ENCODE peak calls at places on chromosome X, in nine cellular contexts. B, L, C, T, K, J, M, V and R are unnamed samples.

GRCh38 chrX:129318375-129318774 is 204.9 kb downstream of the SMARCA1 start:
- DNase-seq in K (no peak), T (peak; percentile 5), C (no peak), V (no peak), B (no peak), J (no peak), L (no peak), M (no peak), R (no peak)

GRCh38 chrX:77900688-77901087 is 1.4 kb downstream of the COX7B start:
- DNase-seq in K (no peak), J (no peak), B (no peak), T (no peak), M (no peak), C (no peak), L (no peak), V (no peak), R (no peak)

GRCh38 chrX:17682259-17682658 is 55.0 kb upstream of the SCML1 start:
- DNase-seq in J (no peak), K (no peak), M (no peak), V (no peak), T (no peak), L (no peak), B (no peak), C (no peak), R (no peak)

GRCh38 chrX:31847773-31848172 is 775.9 kb upstream of the FTHL17 start:
- DNase-seq in C (no peak), M (no peak), V (no peak), J (no peak), K (no peak), L (no peak), T (no peak), B (no peak), R (no peak)

GRCh38 chrX:78105944-78106650 is 2.0 kb downstream of the PGK1 start:
- DNase-seq in K (no peak), T (no peak), L (no peak), M (no peak), V (peak; percentile 15), C (no peak), J (no peak), B (no peak), R (no peak)

GRCh38 chrX:87005183-87005582 is 512.4 kb upstream of the KLHL4 start:
- DNase-seq in V (no peak), B (no peak), K (no peak), C (no peak), L (no peak), J (no peak), M (no peak), T (no peak), R (no peak)

GRCh38 chrX:85309717-85310116 is 65.9 kb downstream of the ZNF711 start:
- DNase-seq in J (no peak), M (peak; percentile 26), T (peak; percentile 6), C (no peak), V (no peak), B (no peak), L (no peak), K (no peak), R (no peak)

GRCh38 chrX:27626066-27626465 is 35.9 kb downstream of the DCAF8L2 start:
- DNase-seq in K (no peak), J (no peak), C (no peak), M (no peak), B (no peak), V (no peak), L (no peak), T (no peak), R (no peak)

GRCh38 chrX:53125506-53125905 is 31.6 kb downstream of the KANTR start:
- DNase-seq in K (no peak), T (no peak), J (no peak), V (no peak), B (no peak), C (no peak), M (no peak), L (no peak), R (no peak)

DNA sequence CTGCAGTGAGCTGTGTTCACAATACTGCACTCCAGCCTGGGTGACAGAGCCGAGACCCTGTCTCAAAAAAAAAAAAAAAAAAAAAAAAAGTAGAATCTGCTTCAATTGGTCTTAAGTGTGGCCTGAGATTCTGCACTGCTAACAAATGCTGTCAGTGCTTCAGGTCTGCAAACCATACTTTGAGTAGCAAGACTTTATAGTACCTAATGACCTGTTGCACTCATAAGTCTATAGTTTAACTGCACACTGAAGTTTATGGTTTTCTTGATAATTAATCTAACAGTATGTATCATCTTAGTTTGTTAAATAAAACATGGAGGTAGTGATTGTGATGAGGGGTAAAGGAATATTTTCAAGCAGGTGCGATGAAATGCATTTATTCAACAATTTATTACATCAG is 135.6 kb downstream of the STAG2 start:
- DNase-seq in V (no peak), T (no peak), J (no peak), C (no peak), K (no peak), M (no peak), L (no peak), B (no peak), R (no peak)
- H3K27me3 ChIP-seq in V (no peaks in the 10 kb centered on the region), T (no peaks in the 10 kb centered on the region), J (no peaks in the 10 kb centered on the region), C (no peaks in the 10 kb centered on the region), K (no peaks in the 10 kb centered on the region), M (no peaks in the 10 kb centered on the region), L (no peaks in the 10 kb centered on the region), B (no peaks in the 10 kb centered on the region), R (no peaks in the 10 kb centered on the region)

GRCh38 chrX:16606142-16606720 is 43.7 kb upstream of the S100G start:
- DNase-seq in T (no peak), K (no peak), L (no peak), B (no peak), M (no peak), J (no peak), V (no peak), C (no peak), R (no peak)

GRCh38 chrX:16603822-16604221 is 46.1 kb upstream of the S100G start:
- DNase-seq in V (no peak), B (no peak), C (no peak), K (no peak), J (no peak), T (no peak), M (no peak), L (no peak), R (no peak)

GRCh38 chrX:16604300-16604699 is 45.7 kb upstream of the S100G start:
- DNase-seq in B (no peak), T (no peak), J (no peak), K (no peak), L (no peak), V (no peak), M (no peak), C (no peak), R (no peak)

DNA sequence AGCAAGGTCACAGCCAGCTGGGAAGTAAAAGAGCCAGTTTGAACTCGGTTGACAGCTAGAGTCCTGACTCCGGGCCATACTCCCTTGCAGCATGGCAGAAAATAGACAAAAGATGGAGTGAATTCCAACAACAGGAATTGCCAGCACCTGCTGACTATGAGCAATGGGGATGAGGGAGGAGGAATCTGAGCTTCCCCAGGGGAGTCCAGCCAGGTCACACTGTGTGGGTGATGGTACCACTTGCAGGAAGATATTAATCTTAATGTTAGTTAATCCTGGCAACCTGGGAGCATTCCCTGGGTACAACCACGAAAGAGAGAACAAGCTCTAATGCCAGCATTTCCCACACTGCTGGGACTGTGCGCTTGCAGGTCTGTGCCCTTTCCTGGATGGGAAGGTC is 48.1 kb upstream of the S100G start:
- DNase-seq in V (no peak), M (no peak), J (no peak), T (no peak), K (no peak), C (no peak), B (no peak), L (no peak), R (no peak)
- H3K27me3 ChIP-seq in V (no peaks in the 10 kb centered on the region), M (no peaks in the 10 kb centered on the region), J (no peaks in the 10 kb centered on the region), T (no peaks in the 10 kb centered on the region), K (no peaks in the 10 kb centered on the region), C (no peaks in the 10 kb centered on the region), B (no peaks in the 10 kb centered on the region), L (no peaks in the 10 kb centered on the region), R (no peaks in the 10 kb centered on the region)

GRCh38 chrX:74451450-74452198 is 30.3 kb downstream of the SLC16A2 start:
- DNase-seq in M (no peak), J (no peak), L (no peak), V (no peak), K (no peak), T (no peak), B (no peak), C (no peak), R (no peak)

GRCh38 chrX:74450803-74451449 is 29.6 kb downstream of the SLC16A2 start:
- DNase-seq in T (no peak), M (no peak), J (no peak), L (no peak), B (no peak), K (peak; percentile 53), C (no peak), V (no peak), R (no peak)

GRCh38 chrX:74449322-74449936 is 28.1 kb downstream of the SLC16A2 start:
- DNase-seq in B (peak; percentile 4), K (peak; percentile 44), L (no peak), C (no peak), V (peak; percentile 10), M (no peak), T (no peak), J (peak; percentile 4), R (peak; percentile 38)

GRCh38 chrX:74448669-74449068 is 27.4 kb downstream of the SLC16A2 start:
- DNase-seq in B (no peak), K (no peak), M (no peak), L (no peak), J (no peak), T (no peak), V (no peak), C (no peak), R (no peak)

DNA sequence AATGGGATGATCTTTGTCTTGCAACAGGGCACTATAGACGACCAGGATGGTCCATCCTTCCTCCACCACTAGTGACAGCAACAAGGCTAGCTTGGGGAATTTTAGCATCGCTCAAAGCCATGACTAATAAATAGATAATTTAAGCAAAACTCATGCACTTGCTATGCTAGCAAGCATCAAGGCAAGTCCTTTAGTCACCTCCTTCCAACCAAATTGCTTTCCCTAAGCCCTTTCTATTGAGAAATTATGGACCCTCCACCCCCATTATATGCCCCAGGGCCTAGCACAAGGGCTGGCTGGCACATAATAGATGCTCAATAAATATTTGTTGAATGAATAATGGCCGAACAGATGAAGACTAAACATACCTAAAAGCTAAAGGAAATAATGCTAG is 28.6 kb downstream of the SLC16A2 start:
- DNase-seq in V (no peak), B (no peak), M (no peak), C (no peak), J (no peak), L (no peak), T (no peak), K (peak; percentile 48), R (no peak)
- H3K27me3 ChIP-seq in V (no peaks in the 10 kb centered on the region), B (no peaks in the 10 kb centered on the region), M (no peaks in the 10 kb centered on the region), C (no peaks in the 10 kb centered on the region), J (no peaks in the 10 kb centered on the region), L (no peaks in the 10 kb centered on the region), T (no peaks in the 10 kb centered on the region), K (no peaks in the 10 kb centered on the region), R (no peaks in the 10 kb centered on the region)

DNA sequence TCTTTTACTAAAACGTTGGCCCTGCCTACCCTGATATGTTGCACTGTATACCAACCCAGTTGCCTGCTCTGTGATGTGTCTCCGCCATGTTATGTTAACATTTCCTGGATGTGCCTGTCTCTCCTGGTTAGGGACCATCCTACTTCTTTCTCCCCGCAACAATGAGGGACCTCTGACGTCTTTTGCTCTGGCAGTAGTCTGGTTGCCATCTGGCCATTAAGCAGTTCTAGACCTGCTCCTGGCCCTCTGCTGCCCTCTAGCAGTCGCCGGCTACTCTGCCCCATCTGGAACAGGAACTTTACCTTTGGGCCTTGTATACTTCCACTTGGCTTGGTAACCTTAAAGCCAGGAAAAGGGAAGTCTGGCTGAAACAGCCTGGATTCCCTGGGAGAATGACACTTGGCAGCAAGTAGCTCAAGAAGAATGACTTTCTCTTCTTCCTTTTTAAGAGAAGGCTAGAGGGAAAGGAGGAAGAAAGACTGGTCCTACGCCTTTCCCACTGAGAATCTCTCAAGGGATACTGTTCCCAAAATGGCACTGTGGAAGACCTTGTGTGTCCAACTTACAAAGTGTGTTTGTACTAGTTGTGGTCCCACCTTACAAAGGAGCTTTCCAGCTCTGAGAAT is 63.5 kb downstream of the GPC3 start:
- DNase-seq in B (peak; percentile 6), M (peak; percentile 81), K (peak; percentile 9), T (peak; percentile 50), L (peak; percentile 33), C (no peak), J (peak; percentile 5), V (no peak), R (peak; percentile 72)
- H3K27me3 ChIP-seq in B (no peaks in the 10 kb centered on the region), M (no peaks in the 10 kb centered on the region), K (no peaks in the 10 kb centered on the region), T (no peaks in the 10 kb centered on the region), L (no peaks in the 10 kb centered on the region), C (no peaks in the 10 kb centered on the region), J (no peaks in the 10 kb centered on the region), V (no peaks in the 10 kb centered on the region), R (no peaks in the 10 kb centered on the region)